ENCODE peak calls at places on chromosomes 11 and 22, in nine cellular contexts. One of them, this sample, is unnamed.

GRCh38 chr11:73288873-73289707 is 17.0 kb downstream of the P2RY6 start:
- DNase-seq in A549: peak; percentile 86
- DNase-seq in esophagus muscularis mucosa: no peak
- DNase-seq in breast epithelium: no peak
- DNase-seq in right lobe of liver: peak; percentile 73
- DNase-seq in transverse colon: peak; percentile 77
- DNase-seq in Peyer's patch: peak; percentile 89
- DNase-seq in endothelial cell of umbilical vein: peak; percentile 86
- DNase-seq in IMR-90: peak; percentile 65
- DNase-seq in this sample: peak; percentile 83

GRCh38 chr11:106986261-106986660 is 32.0 kb downstream of the GUCY1A2 start:
- DNase-seq in A549: no peak
- DNase-seq in esophagus muscularis mucosa: no peak
- DNase-seq in breast epithelium: no peak
- DNase-seq in right lobe of liver: no peak
- DNase-seq in transverse colon: no peak
- DNase-seq in Peyer's patch: no peak
- DNase-seq in endothelial cell of umbilical vein: no peak
- DNase-seq in IMR-90: peak; percentile 2
- DNase-seq in this sample: no peak

GRCh38 chr11:10993186-10993585 is 135.3 kb upstream of the ZBED5 start:
- DNase-seq in A549: no peak
- DNase-seq in esophagus muscularis mucosa: no peak
- DNase-seq in breast epithelium: no peak
- DNase-seq in right lobe of liver: no peak
- DNase-seq in transverse colon: no peak
- DNase-seq in Peyer's patch: no peak
- DNase-seq in endothelial cell of umbilical vein: no peak
- DNase-seq in IMR-90: peak; percentile 2
- DNase-seq in this sample: no peak

GRCh38 chr22:44107341-44107740 is 73.4 kb upstream of the PARVG start:
- DNase-seq in A549: no peak
- DNase-seq in esophagus muscularis mucosa: no peak
- DNase-seq in breast epithelium: no peak
- DNase-seq in right lobe of liver: no peak
- DNase-seq in transverse colon: no peak
- DNase-seq in Peyer's patch: no peak
- DNase-seq in endothelial cell of umbilical vein: no peak
- DNase-seq in IMR-90: no peak
- DNase-seq in this sample: no peak

GRCh38 chr11:6251120-6251733 is 8.4 kb upstream of the CCKBR start:
- DNase-seq in A549: peak; percentile 74
- DNase-seq in esophagus muscularis mucosa: no peak
- DNase-seq in breast epithelium: peak; percentile 73
- DNase-seq in right lobe of liver: peak; percentile 52
- DNase-seq in transverse colon: peak; percentile 82
- DNase-seq in Peyer's patch: peak; percentile 84
- DNase-seq in endothelial cell of umbilical vein: peak; percentile 47
- DNase-seq in IMR-90: peak; percentile 75
- DNase-seq in this sample: peak; percentile 72

GRCh38 chr11:8382436-8383053 is 118.9 kb upstream of the LMO1 start:
- DNase-seq in A549: no peak
- DNase-seq in esophagus muscularis mucosa: peak; percentile 79
- DNase-seq in breast epithelium: no peak
- DNase-seq in right lobe of liver: no peak
- DNase-seq in transverse colon: no peak
- DNase-seq in Peyer's patch: no peak
- DNase-seq in endothelial cell of umbilical vein: no peak
- DNase-seq in IMR-90: peak; percentile 33
- DNase-seq in this sample: no peak

GRCh38 chr11:109845437-109845836 is 247.8 kb upstream of the ZC3H12C start:
- DNase-seq in A549: no peak
- DNase-seq in esophagus muscularis mucosa: no peak
- DNase-seq in breast epithelium: no peak
- DNase-seq in right lobe of liver: no peak
- DNase-seq in transverse colon: no peak
- DNase-seq in Peyer's patch: no peak
- DNase-seq in endothelial cell of umbilical vein: no peak
- DNase-seq in IMR-90: no peak
- DNase-seq in this sample: no peak

GRCh38 chr22:45468872-45469572 is 33.7 kb upstream of the FBLN1 start:
- DNase-seq in A549: no peak
- DNase-seq in esophagus muscularis mucosa: no peak
- DNase-seq in breast epithelium: no peak
- DNase-seq in right lobe of liver: no peak
- DNase-seq in transverse colon: no peak
- DNase-seq in Peyer's patch: no peak
- DNase-seq in endothelial cell of umbilical vein: no peak
- DNase-seq in IMR-90: peak; percentile 63
- DNase-seq in this sample: no peak

GRCh38 chr11:82007536-82007935 is 726.1 kb downstream of the FAM181B start:
- DNase-seq in A549: no peak
- DNase-seq in esophagus muscularis mucosa: no peak
- DNase-seq in breast epithelium: no peak
- DNase-seq in right lobe of liver: no peak
- DNase-seq in transverse colon: no peak
- DNase-seq in Peyer's patch: no peak
- DNase-seq in endothelial cell of umbilical vein: no peak
- DNase-seq in IMR-90: no peak
- DNase-seq in this sample: no peak

GRCh38 chr11:62087694-62088093 is 36.1 kb upstream of the INCENP start:
- DNase-seq in A549: no peak
- DNase-seq in esophagus muscularis mucosa: no peak
- DNase-seq in breast epithelium: no peak
- DNase-seq in right lobe of liver: no peak
- DNase-seq in transverse colon: no peak
- DNase-seq in Peyer's patch: no peak
- DNase-seq in endothelial cell of umbilical vein: no peak
- DNase-seq in IMR-90: no peak
- DNase-seq in this sample: no peak

GRCh38 chr22:32606181-32606580 is 131.6 kb downstream of the FBXO7 start:
- DNase-seq in A549: no peak
- DNase-seq in esophagus muscularis mucosa: no peak
- DNase-seq in breast epithelium: no peak
- DNase-seq in right lobe of liver: no peak
- DNase-seq in transverse colon: no peak
- DNase-seq in Peyer's patch: no peak
- DNase-seq in endothelial cell of umbilical vein: no peak
- DNase-seq in IMR-90: no peak
- DNase-seq in this sample: no peak

GRCh38 chr11:1043563-1044096 is 7.1 kb upstream of the MUC6 start:
- DNase-seq in A549: no peak
- DNase-seq in esophagus muscularis mucosa: no peak
- DNase-seq in breast epithelium: no peak
- DNase-seq in right lobe of liver: no peak
- DNase-seq in transverse colon: no peak
- DNase-seq in Peyer's patch: no peak
- DNase-seq in endothelial cell of umbilical vein: no peak
- DNase-seq in IMR-90: no peak
- DNase-seq in this sample: no peak

GRCh38 chr11:13152736-13153541 is 124.7 kb upstream of the BMAL1 start:
- DNase-seq in A549: peak; percentile 44
- DNase-seq in esophagus muscularis mucosa: no peak
- DNase-seq in breast epithelium: no peak
- DNase-seq in right lobe of liver: no peak
- DNase-seq in transverse colon: no peak
- DNase-seq in Peyer's patch: no peak
- DNase-seq in endothelial cell of umbilical vein: peak; percentile 55
- DNase-seq in IMR-90: peak; percentile 42
- DNase-seq in this sample: no peak

GRCh38 chr11:108198833-108199232 is 23.6 kb downstream of the NPAT start:
- DNase-seq in A549: no peak
- DNase-seq in esophagus muscularis mucosa: no peak
- DNase-seq in breast epithelium: no peak
- DNase-seq in right lobe of liver: no peak
- DNase-seq in transverse colon: no peak
- DNase-seq in Peyer's patch: no peak
- DNase-seq in endothelial cell of umbilical vein: peak; percentile 7
- DNase-seq in IMR-90: no peak
- DNase-seq in this sample: no peak

GRCh38 chr11:18697581-18697980 is 998 bp upstream of the TMEM86A start:
- DNase-seq in A549: no peak
- DNase-seq in esophagus muscularis mucosa: no peak
- DNase-seq in breast epithelium: peak; percentile 1
- DNase-seq in right lobe of liver: no peak
- DNase-seq in transverse colon: no peak
- DNase-seq in Peyer's patch: no peak
- DNase-seq in endothelial cell of umbilical vein: no peak
- DNase-seq in IMR-90: no peak
- DNase-seq in this sample: no peak

GRCh38 chr22:30246962-30247376 is 410 bp upstream of the LIF start:
- DNase-seq in A549: no peak
- DNase-seq in esophagus muscularis mucosa: no peak
- DNase-seq in breast epithelium: no peak
- DNase-seq in right lobe of liver: no peak
- DNase-seq in transverse colon: peak; percentile 85
- DNase-seq in Peyer's patch: peak; percentile 83
- DNase-seq in endothelial cell of umbilical vein: no peak
- DNase-seq in IMR-90: no peak
- DNase-seq in this sample: no peak
- H3K4me1 ChIP-seq in A549: peaks cover 100% of the 10 kb centered on the region
- H3K4me1 ChIP-seq in esophagus muscularis mucosa: peaks cover 34% of the 10 kb centered on the region
- H3K4me1 ChIP-seq in breast epithelium: no peaks in the 10 kb centered on the region
- H3K4me1 ChIP-seq in right lobe of liver: no peaks in the 10 kb centered on the region
- H3K4me1 ChIP-seq in transverse colon: peaks cover 35% of the 10 kb centered on the region
- H3K4me1 ChIP-seq in Peyer's patch: peaks cover 6% of the 10 kb centered on the region
- H3K4me1 ChIP-seq in endothelial cell of umbilical vein: peaks cover 11% of the 10 kb centered on the region
- H3K4me1 ChIP-seq in IMR-90: peaks cover 65% of the 10 kb centered on the region
- H3K4me1 ChIP-seq in this sample: peaks cover 3% of the 10 kb centered on the region

GRCh38 chr22:17570851-17571631 is 7.7 kb downstream of the SLC25A18 start:
- DNase-seq in A549: no peak
- DNase-seq in esophagus muscularis mucosa: peak; percentile 96
- DNase-seq in breast epithelium: peak; percentile 71
- DNase-seq in right lobe of liver: peak; percentile 63
- DNase-seq in transverse colon: peak; percentile 76
- DNase-seq in Peyer's patch: peak; percentile 79
- DNase-seq in endothelial cell of umbilical vein: no peak
- DNase-seq in IMR-90: peak; percentile 83
- DNase-seq in this sample: peak; percentile 96
- TF ChIP-seq POLR2A in A549: no peak
- TF ChIP-seq POLR2A in esophagus muscularis mucosa: no peak
- TF ChIP-seq POLR2A in breast epithelium: no peak
- TF ChIP-seq POLR2A in right lobe of liver: peak; percentile 73
- TF ChIP-seq POLR2A in transverse colon: peak; percentile 11
- TF ChIP-seq POLR2A in Peyer's patch: no peak
- TF ChIP-seq POLR2A in endothelial cell of umbilical vein: no peak
- TF ChIP-seq POLR2A in IMR-90: no peak
- TF ChIP-seq POLR2A in this sample: peak; percentile 68

GRCh38 chr11:122656631-122657101 is 1.1 kb downstream of the UBASH3B start:
- DNase-seq in A549: peak; percentile 43
- DNase-seq in esophagus muscularis mucosa: peak; percentile 92
- DNase-seq in breast epithelium: peak; percentile 52
- DNase-seq in right lobe of liver: peak; percentile 42
- DNase-seq in transverse colon: peak; percentile 30
- DNase-seq in Peyer's patch: peak; percentile 61
- DNase-seq in endothelial cell of umbilical vein: peak; percentile 59
- DNase-seq in IMR-90: peak; percentile 56
- DNase-seq in this sample: peak; percentile 44

GRCh38 chr11:122656073-122656630 is 630 bp downstream of the UBASH3B start:
- DNase-seq in A549: peak; percentile 53
- DNase-seq in esophagus muscularis mucosa: no peak
- DNase-seq in breast epithelium: peak; percentile 54
- DNase-seq in right lobe of liver: peak; percentile 69
- DNase-seq in transverse colon: peak; percentile 39
- DNase-seq in Peyer's patch: peak; percentile 64
- DNase-seq in endothelial cell of umbilical vein: peak; percentile 79
- DNase-seq in IMR-90: peak; percentile 66
- DNase-seq in this sample: peak; percentile 47

GRCh38 chr11:122652495-122652894 is 3.0 kb upstream of the UBASH3B start:
- DNase-seq in A549: no peak
- DNase-seq in esophagus muscularis mucosa: no peak
- DNase-seq in breast epithelium: no peak
- DNase-seq in right lobe of liver: no peak
- DNase-seq in transverse colon: no peak
- DNase-seq in Peyer's patch: no peak
- DNase-seq in endothelial cell of umbilical vein: no peak
- DNase-seq in IMR-90: no peak
- DNase-seq in this sample: no peak

GRCh38 chr11:122653911-122654310 is 1.6 kb upstream of the UBASH3B start:
- DNase-seq in A549: no peak
- DNase-seq in esophagus muscularis mucosa: no peak
- DNase-seq in breast epithelium: no peak
- DNase-seq in right lobe of liver: no peak
- DNase-seq in transverse colon: no peak
- DNase-seq in Peyer's patch: no peak
- DNase-seq in endothelial cell of umbilical vein: no peak
- DNase-seq in IMR-90: peak; percentile 60
- DNase-seq in this sample: no peak

DNA sequence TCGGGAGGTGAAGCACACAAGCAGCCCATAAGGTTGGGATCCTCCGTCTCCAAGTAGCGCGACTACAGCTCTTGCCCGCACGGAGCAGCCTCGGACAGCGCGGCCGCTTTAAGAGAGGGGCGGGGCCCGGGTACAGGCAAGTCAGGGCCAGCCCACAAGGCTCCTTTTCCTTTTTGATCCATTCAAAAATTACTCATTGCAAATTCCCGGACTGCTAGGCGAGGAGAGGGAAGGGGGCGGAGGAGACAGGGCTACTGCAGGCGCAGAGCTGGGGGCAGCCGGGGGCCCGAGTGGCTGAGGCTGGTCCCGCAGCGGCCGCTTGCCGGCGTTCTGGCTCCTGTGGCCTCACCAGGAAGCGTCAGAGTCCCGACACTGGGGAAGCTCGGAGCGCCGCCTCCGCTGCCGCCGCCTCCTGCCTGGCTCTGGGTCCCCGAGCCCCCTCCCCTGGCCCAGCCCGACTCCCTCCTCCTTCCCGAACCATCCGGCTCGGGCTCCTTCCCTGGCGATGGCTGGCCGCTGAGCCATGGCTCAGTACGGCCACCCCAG is at the start of gene UBASH3B:
- DNase-seq in A549: peak; percentile 84
- DNase-seq in esophagus muscularis mucosa: peak; percentile 94
- DNase-seq in breast epithelium: peak; percentile 55
- DNase-seq in right lobe of liver: peak; percentile 81
- DNase-seq in transverse colon: peak; percentile 81
- DNase-seq in Peyer's patch: peak; percentile 90
- DNase-seq in endothelial cell of umbilical vein: peak; percentile 90
- DNase-seq in IMR-90: peak; percentile 89
- DNase-seq in this sample: peak; percentile 75
- H3K4me1 ChIP-seq in A549: peaks cover 51% of the 10 kb centered on the region
- H3K4me1 ChIP-seq in esophagus muscularis mucosa: peaks cover 18% of the 10 kb centered on the region
- H3K4me1 ChIP-seq in breast epithelium: no peaks in the 10 kb centered on the region
- H3K4me1 ChIP-seq in right lobe of liver: no peaks in the 10 kb centered on the region
- H3K4me1 ChIP-seq in transverse colon: peaks cover 7% of the 10 kb centered on the region
- H3K4me1 ChIP-seq in Peyer's patch: peaks cover 7% of the 10 kb centered on the region
- H3K4me1 ChIP-seq in endothelial cell of umbilical vein: peaks cover 17% of the 10 kb centered on the region
- H3K4me1 ChIP-seq in IMR-90: peaks cover 12% of the 10 kb centered on the region
- H3K4me1 ChIP-seq in this sample: peaks cover 16% of the 10 kb centered on the region

DNA sequence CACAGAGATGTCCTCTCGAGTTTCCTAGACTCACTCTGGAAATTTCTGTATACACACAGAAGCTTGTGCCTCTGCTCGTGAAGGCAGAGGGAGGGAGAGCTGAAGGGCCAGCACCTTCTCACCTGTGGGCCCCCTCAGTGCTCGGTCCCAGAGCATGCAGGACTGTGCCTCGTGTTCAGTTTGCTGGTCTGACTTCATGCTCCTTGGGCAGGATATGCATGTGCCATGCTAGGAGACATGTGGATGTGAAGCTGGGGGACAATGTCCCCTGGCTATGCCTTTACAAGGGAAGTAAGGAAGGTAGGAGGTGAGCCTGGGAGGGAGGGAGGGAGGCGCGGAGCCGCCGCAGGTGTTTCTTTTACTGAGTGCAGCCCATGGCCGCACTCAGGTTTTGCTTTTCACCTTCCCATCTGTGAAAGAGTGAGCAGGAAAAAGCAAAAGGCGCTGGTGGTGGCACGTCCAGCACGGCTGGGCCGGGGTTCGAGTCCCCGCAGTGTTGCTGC is 22.6 kb downstream of the NEAT1 start:
- DNase-seq in A549: no peak
- DNase-seq in esophagus muscularis mucosa: no peak
- DNase-seq in breast epithelium: no peak
- DNase-seq in right lobe of liver: peak; percentile 49
- DNase-seq in transverse colon: no peak
- DNase-seq in Peyer's patch: no peak
- DNase-seq in endothelial cell of umbilical vein: peak; percentile 56
- DNase-seq in IMR-90: peak; percentile 48
- DNase-seq in this sample: no peak
- TF ChIP-seq POLR2A in A549: no peak
- TF ChIP-seq POLR2A in esophagus muscularis mucosa: no peak
- TF ChIP-seq POLR2A in breast epithelium: no peak
- TF ChIP-seq POLR2A in right lobe of liver: no peak
- TF ChIP-seq POLR2A in transverse colon: no peak
- TF ChIP-seq POLR2A in Peyer's patch: peak; percentile 6
- TF ChIP-seq POLR2A in endothelial cell of umbilical vein: peak; percentile 70
- TF ChIP-seq POLR2A in IMR-90: peak; percentile 19
- TF ChIP-seq POLR2A in this sample: no peak

This sample was measured in heart left ventricle.